ENCODE peak calls at places on chromosome 21, in ten cellular contexts. One of them, this sample, is unnamed.

GRCh38 chr21:42849759-42850412 is 29.5 kb downstream of the WDR4 start:
- DNase-seq in posterior vena cava: no peak
- DNase-seq in A172: no peak
- DNase-seq in CD8-positive, alpha-beta T cell: no peak
- DNase-seq in GM23248: no peak
- DNase-seq in psoas muscle: no peak
- DNase-seq in astrocyte of the spinal cord: no peak
- DNase-seq in GM04503: no peak
- DNase-seq in hippocampal formation: no peak
- DNase-seq in CD4-positive, alpha-beta T cell: no peak
- DNase-seq in this sample: no peak

GRCh38 chr21:42367379-42368165 is 1.2 kb upstream of the TFF1 start:
- DNase-seq in posterior vena cava: no peak
- DNase-seq in A172: no peak
- DNase-seq in CD8-positive, alpha-beta T cell: no peak
- DNase-seq in GM23248: no peak
- DNase-seq in psoas muscle: no peak
- DNase-seq in astrocyte of the spinal cord: no peak
- DNase-seq in GM04503: no peak
- DNase-seq in hippocampal formation: no peak
- DNase-seq in CD4-positive, alpha-beta T cell: no peak
- DNase-seq in this sample: no peak

GRCh38 chr21:36647279-36648093 is 51.4 kb upstream of the SIM2 start:
- DNase-seq in posterior vena cava: no peak
- DNase-seq in A172: peak
- DNase-seq in CD8-positive, alpha-beta T cell: no peak
- DNase-seq in GM23248: no peak
- DNase-seq in psoas muscle: no peak
- DNase-seq in astrocyte of the spinal cord: peak
- DNase-seq in GM04503: no peak
- DNase-seq in hippocampal formation: no peak
- DNase-seq in CD4-positive, alpha-beta T cell: no peak
- DNase-seq in this sample: no peak

GRCh38 chr21:45304945-45305344 is 17.2 kb upstream of the POFUT2 start:
- DNase-seq in posterior vena cava: peak
- DNase-seq in A172: no peak
- DNase-seq in CD8-positive, alpha-beta T cell: no peak
- DNase-seq in GM23248: no peak
- DNase-seq in psoas muscle: no peak
- DNase-seq in astrocyte of the spinal cord: no peak
- DNase-seq in GM04503: no peak
- DNase-seq in hippocampal formation: no peak
- DNase-seq in CD4-positive, alpha-beta T cell: peak
- DNase-seq in this sample: no peak

GRCh38 chr21:42093991-42094417 is 22.9 kb downstream of the UMODL1 start:
- DNase-seq in posterior vena cava: peak
- DNase-seq in A172: peak
- DNase-seq in CD8-positive, alpha-beta T cell: no peak
- DNase-seq in GM23248: peak
- DNase-seq in psoas muscle: peak
- DNase-seq in astrocyte of the spinal cord: peak
- DNase-seq in GM04503: peak
- DNase-seq in hippocampal formation: peak
- DNase-seq in CD4-positive, alpha-beta T cell: no peak
- DNase-seq in this sample: no peak

GRCh38 chr21:44416193-44416592 is 39.1 kb upstream of the LRRC3 start:
- DNase-seq in posterior vena cava: no peak
- DNase-seq in A172: no peak
- DNase-seq in CD8-positive, alpha-beta T cell: no peak
- DNase-seq in GM23248: no peak
- DNase-seq in psoas muscle: no peak
- DNase-seq in astrocyte of the spinal cord: no peak
- DNase-seq in GM04503: no peak
- DNase-seq in hippocampal formation: no peak
- DNase-seq in CD4-positive, alpha-beta T cell: no peak
- DNase-seq in this sample: no peak

GRCh38 chr21:31201548-31201947 is 142.5 kb downstream of the TIAM1 start:
- DNase-seq in posterior vena cava: no peak
- DNase-seq in A172: no peak
- DNase-seq in CD8-positive, alpha-beta T cell: no peak
- DNase-seq in GM23248: peak
- DNase-seq in psoas muscle: peak
- DNase-seq in astrocyte of the spinal cord: peak
- DNase-seq in GM04503: no peak
- DNase-seq in hippocampal formation: peak
- DNase-seq in CD4-positive, alpha-beta T cell: no peak
- DNase-seq in this sample: no peak

GRCh38 chr21:15729674-15730483 is at the start of gene USP25:
- DNase-seq in posterior vena cava: peak
- DNase-seq in A172: peak
- DNase-seq in CD8-positive, alpha-beta T cell: peak
- DNase-seq in GM23248: peak
- DNase-seq in psoas muscle: peak
- DNase-seq in astrocyte of the spinal cord: peak
- DNase-seq in GM04503: no peak
- DNase-seq in hippocampal formation: peak
- DNase-seq in CD4-positive, alpha-beta T cell: peak
- DNase-seq in this sample: peak

GRCh38 chr21:44870748-44871495 is 2.6 kb downstream of the PTTG1IP start:
- DNase-seq in posterior vena cava: peak
- DNase-seq in A172: no peak
- DNase-seq in CD8-positive, alpha-beta T cell: no peak
- DNase-seq in GM23248: no peak
- DNase-seq in psoas muscle: peak
- DNase-seq in astrocyte of the spinal cord: peak
- DNase-seq in GM04503: no peak
- DNase-seq in hippocampal formation: no peak
- DNase-seq in CD4-positive, alpha-beta T cell: no peak
- DNase-seq in this sample: peak